ENCODE peak calls at places on chromosome 20, in four cellular contexts. Q is stimulated activated CD8-positive, alpha-beta memory T cell treated with anti-CD3 and anti-CD28 coated beads, Interleukin-2, amount 100 ng/mL, for 1 hour; V is T-cell; D is AML-193. T is an unnamed sample.

GRCh38 chr20:23255106-23255505 is 95.5 kb upstream of the NXT1 start:
- DNase-seq in Q (no peak), V (no peak), D (no peak), T (no peak)

GRCh38 chr20:6162239-6162638 is 39.4 kb upstream of the FERMT1 start:
- DNase-seq in Q (no peak), V (no peak), D (no peak), T (no peak)

GRCh38 chr20:32045999-32046398 is 6.0 kb upstream of the HCK start:
- DNase-seq in Q (no peak), V (no peak), D (no peak), T (no peak)

GRCh38 chr20:33445881-33446615 is 2.5 kb upstream of the SNTA1 start:
- DNase-seq in Q (no peak), V (no peak), D (no peak), T (no peak)

GRCh38 chr20:48897298-48898044 is 24.0 kb upstream of the ARFGEF2 start:
- DNase-seq in Q (no peak), V (no peak), D (no peak), T (no peak)

GRCh38 chr20:48766205-48766604 is 61.6 kb downstream of the PREX1 start:
- DNase-seq in Q (no peak), V (no peak), D (no peak), T (no peak)

GRCh38 chr20:48189177-48189576 is 403.9 kb upstream of the SULF2 start:
- DNase-seq in Q (no peak), V (no peak), D (no peak), T (no peak)

GRCh38 chr20:15039088-15039762 is 701.8 kb upstream of the FLRT3 start:
- DNase-seq in Q (no peak), V (no peak), D (no peak), T (no peak)

GRCh38 chr20:63055575-63056235 is 48.9 kb upstream of the BHLHE23 start:
- DNase-seq in Q (no peak), V (no peak), D (no peak), T (no peak)

T was measured in CD8-positive, alpha-beta T cell.